ENCODE peak calls at places on chromosomes 6 and 20, in six cellular contexts. One of them, this sample, is unnamed.

GRCh38 chr6:138682722-138683521 is 90.6 kb upstream of the CCDC28A start:
- DNase-seq in pancreas: no peak
- DNase-seq in stimulated activated CD4-positive, alpha-beta T cell treated with anti-CD3 and anti-CD28 coated beads, Interleukin-4, amount 100 ng/mL, for 4 hours: no peak
- DNase-seq in NCI-H1694: peak; percentile 64
- DNase-seq in LoVo: no peak
- DNase-seq in epithelial cell of esophagus: peak; percentile 96
- DNase-seq in this sample: no peak

GRCh38 chr20:41079066-41079465 is 50.4 kb downstream of the TOP1 start:
- DNase-seq in pancreas: no peak
- DNase-seq in stimulated activated CD4-positive, alpha-beta T cell treated with anti-CD3 and anti-CD28 coated beads, Interleukin-4, amount 100 ng/mL, for 4 hours: no peak
- DNase-seq in NCI-H1694: no peak
- DNase-seq in LoVo: no peak
- DNase-seq in epithelial cell of esophagus: no peak
- DNase-seq in this sample: no peak

GRCh38 chr20:17059465-17059864 is 167.4 kb upstream of the PCSK2 start:
- DNase-seq in pancreas: no peak
- DNase-seq in stimulated activated CD4-positive, alpha-beta T cell treated with anti-CD3 and anti-CD28 coated beads, Interleukin-4, amount 100 ng/mL, for 4 hours: no peak
- DNase-seq in NCI-H1694: no peak
- DNase-seq in LoVo: peak; percentile 7
- DNase-seq in epithelial cell of esophagus: peak; percentile 8
- DNase-seq in this sample: no peak

GRCh38 chr6:35297541-35298481 is at the start of gene DEF6:
- DNase-seq in pancreas: peak; percentile 95
- DNase-seq in stimulated activated CD4-positive, alpha-beta T cell treated with anti-CD3 and anti-CD28 coated beads, Interleukin-4, amount 100 ng/mL, for 4 hours: peak; percentile 80
- DNase-seq in NCI-H1694: peak; percentile 81
- DNase-seq in LoVo: peak; percentile 59
- DNase-seq in epithelial cell of esophagus: peak; percentile 95
- DNase-seq in this sample: peak; percentile 85

GRCh38 chr6:69868961-69869360 is 2.6 kb downstream of the COL19A1 start:
- DNase-seq in pancreas: no peak
- DNase-seq in stimulated activated CD4-positive, alpha-beta T cell treated with anti-CD3 and anti-CD28 coated beads, Interleukin-4, amount 100 ng/mL, for 4 hours: no peak
- DNase-seq in NCI-H1694: no peak
- DNase-seq in LoVo: no peak
- DNase-seq in epithelial cell of esophagus: no peak
- DNase-seq in this sample: no peak

GRCh38 chr6:69813508-69813907 is 16.7 kb upstream of the LMBRD1 start:
- DNase-seq in pancreas: no peak
- DNase-seq in stimulated activated CD4-positive, alpha-beta T cell treated with anti-CD3 and anti-CD28 coated beads, Interleukin-4, amount 100 ng/mL, for 4 hours: no peak
- DNase-seq in NCI-H1694: no peak
- DNase-seq in LoVo: no peak
- DNase-seq in epithelial cell of esophagus: no peak
- DNase-seq in this sample: no peak

GRCh38 chr20:50655325-50655880 is 35.9 kb downstream of the RIPOR3 start:
- DNase-seq in pancreas: no peak
- DNase-seq in stimulated activated CD4-positive, alpha-beta T cell treated with anti-CD3 and anti-CD28 coated beads, Interleukin-4, amount 100 ng/mL, for 4 hours: no peak
- DNase-seq in NCI-H1694: no peak
- DNase-seq in LoVo: no peak
- DNase-seq in epithelial cell of esophagus: no peak
- DNase-seq in this sample: no peak

GRCh38 chr6:108666656-108667260 is 106.0 kb downstream of the FOXO3 start:
- DNase-seq in pancreas: no peak
- DNase-seq in stimulated activated CD4-positive, alpha-beta T cell treated with anti-CD3 and anti-CD28 coated beads, Interleukin-4, amount 100 ng/mL, for 4 hours: no peak
- DNase-seq in NCI-H1694: no peak
- DNase-seq in LoVo: no peak
- DNase-seq in epithelial cell of esophagus: no peak
- DNase-seq in this sample: no peak

GRCh38 chr6:4844108-4844507 is 67.9 kb downstream of the CDYL start:
- DNase-seq in pancreas: no peak
- DNase-seq in stimulated activated CD4-positive, alpha-beta T cell treated with anti-CD3 and anti-CD28 coated beads, Interleukin-4, amount 100 ng/mL, for 4 hours: no peak
- DNase-seq in NCI-H1694: no peak
- DNase-seq in LoVo: no peak
- DNase-seq in epithelial cell of esophagus: no peak
- DNase-seq in this sample: no peak

GRCh38 chr6:44051516-44051915 is 75.7 kb downstream of the MRPL14 start:
- DNase-seq in pancreas: no peak
- DNase-seq in stimulated activated CD4-positive, alpha-beta T cell treated with anti-CD3 and anti-CD28 coated beads, Interleukin-4, amount 100 ng/mL, for 4 hours: no peak
- DNase-seq in NCI-H1694: no peak
- DNase-seq in LoVo: no peak
- DNase-seq in epithelial cell of esophagus: peak; percentile 72
- DNase-seq in this sample: no peak

GRCh38 chr6:3323696-3324261 is 65.0 kb downstream of the PSMG4 start:
- DNase-seq in pancreas: no peak
- DNase-seq in stimulated activated CD4-positive, alpha-beta T cell treated with anti-CD3 and anti-CD28 coated beads, Interleukin-4, amount 100 ng/mL, for 4 hours: no peak
- DNase-seq in NCI-H1694: no peak
- DNase-seq in LoVo: no peak
- DNase-seq in epithelial cell of esophagus: no peak
- DNase-seq in this sample: no peak

GRCh38 chr6:147641511-147641910 is 133.0 kb downstream of the SAMD5 start:
- DNase-seq in pancreas: no peak
- DNase-seq in stimulated activated CD4-positive, alpha-beta T cell treated with anti-CD3 and anti-CD28 coated beads, Interleukin-4, amount 100 ng/mL, for 4 hours: no peak
- DNase-seq in NCI-H1694: no peak
- DNase-seq in LoVo: no peak
- DNase-seq in epithelial cell of esophagus: no peak
- DNase-seq in this sample: no peak

This sample was measured in stimulated activated naive CD4-positive, alpha-beta T cell treated with Interleukin-2 at 50 U/mL for 16 hours.